ENCODE peak calls at places on chromosome 5, in seven cellular contexts. One of them, this sample, is unnamed.

GRCh38 chr5:146068977-146069779 is 36.2 kb downstream of the PLAC8L1 start:
- DNase-seq in breast epithelium: no peak
- DNase-seq in epithelial cell of esophagus: no peak
- DNase-seq in memory B cell: no peak
- DNase-seq in COLO829: no peak
- DNase-seq in tibial artery: no peak
- DNase-seq in stomach: no peak
- DNase-seq in this sample: no peak

GRCh38 chr5:6820851-6821479 is 107.7 kb downstream of the TENT4A start:
- DNase-seq in breast epithelium: no peak
- DNase-seq in epithelial cell of esophagus: peak
- DNase-seq in COLO829: peak
- DNase-seq in memory B cell: no peak
- DNase-seq in stomach: no peak
- DNase-seq in tibial artery: no peak
- DNase-seq in this sample: peak

GRCh38 chr5:94021246-94021645 is 279.8 kb upstream of the POU5F2 start:
- DNase-seq in stomach: peak
- DNase-seq in breast epithelium: no peak
- DNase-seq in epithelial cell of esophagus: peak
- DNase-seq in tibial artery: no peak
- DNase-seq in memory B cell: no peak
- DNase-seq in COLO829: peak
- DNase-seq in this sample: no peak

GRCh38 chr5:155434681-155435080 is 421.1 kb downstream of the KIF4B start:
- DNase-seq in breast epithelium: no peak
- DNase-seq in COLO829: no peak
- DNase-seq in epithelial cell of esophagus: no peak
- DNase-seq in stomach: no peak
- DNase-seq in memory B cell: no peak
- DNase-seq in tibial artery: no peak
- DNase-seq in this sample: no peak

GRCh38 chr5:151869843-151870242 is 54.8 kb downstream of the GLRA1 start:
- DNase-seq in COLO829: no peak
- DNase-seq in stomach: no peak
- DNase-seq in tibial artery: no peak
- DNase-seq in breast epithelium: no peak
- DNase-seq in memory B cell: no peak
- DNase-seq in epithelial cell of esophagus: no peak
- DNase-seq in this sample: no peak

GRCh38 chr5:57598756-57599155 is 116.1 kb upstream of the ACTBL2 start:
- DNase-seq in breast epithelium: no peak
- DNase-seq in epithelial cell of esophagus: peak
- DNase-seq in tibial artery: no peak
- DNase-seq in COLO829: peak
- DNase-seq in stomach: no peak
- DNase-seq in memory B cell: no peak
- DNase-seq in this sample: no peak

GRCh38 chr5:14671414-14671813 is 6.9 kb downstream of the OTULIN start:
- DNase-seq in COLO829: no peak
- DNase-seq in breast epithelium: no peak
- DNase-seq in memory B cell: no peak
- DNase-seq in stomach: no peak
- DNase-seq in tibial artery: no peak
- DNase-seq in epithelial cell of esophagus: peak
- DNase-seq in this sample: no peak

GRCh38 chr5:168434746-168435321 is 51.4 kb upstream of the RARS1 start:
- DNase-seq in breast epithelium: no peak
- DNase-seq in stomach: no peak
- DNase-seq in epithelial cell of esophagus: no peak
- DNase-seq in memory B cell: no peak
- DNase-seq in COLO829: peak
- DNase-seq in tibial artery: no peak
- DNase-seq in this sample: no peak

GRCh38 chr5:146588331-146588730 is 72.3 kb upstream of the GPR151 start:
- DNase-seq in breast epithelium: no peak
- DNase-seq in COLO829: peak
- DNase-seq in epithelial cell of esophagus: peak
- DNase-seq in tibial artery: no peak
- DNase-seq in memory B cell: no peak
- DNase-seq in stomach: no peak
- DNase-seq in this sample: no peak

GRCh38 chr5:132504746-132505145 is 14.2 kb upstream of the IRF1 start:
- DNase-seq in memory B cell: no peak
- DNase-seq in breast epithelium: no peak
- DNase-seq in epithelial cell of esophagus: no peak
- DNase-seq in tibial artery: no peak
- DNase-seq in stomach: peak
- DNase-seq in COLO829: no peak
- DNase-seq in this sample: no peak

This sample was measured in iPS DF 6.9.